ENCODE peak calls at places on chromosomes 1 and 21, in four cellular contexts. V, A, R and L are unnamed samples.

GRCh38 chr1:53899206-53899628 is 5.2 kb downstream of the DIO1 start:
- DNase-seq in V (peak), A (no peak), R (no peak), L (no peak)

GRCh38 chr1:228149341-228150020 is at the start of gene GJC2:
- DNase-seq in V (peak), A (peak), R (no peak), L (peak)

GRCh38 chr1:160416369-160416768 is 16.0 kb downstream of the VANGL2 start:
- DNase-seq in V (no peak), A (peak), R (peak), L (no peak)

GRCh38 chr1:14923400-14924011 is 230.0 kb upstream of the TMEM51 start:
- DNase-seq in V (no peak), A (no peak), R (no peak), L (no peak)

GRCh38 chr1:230084408-230085177 is 17.6 kb downstream of the GALNT2 start:
- DNase-seq in V (peak), A (no peak), R (no peak), L (no peak)

GRCh38 chr1:27166351-27166802 is 11.5 kb upstream of the SLC9A1 start:
- DNase-seq in V (no peak), A (no peak), R (no peak), L (no peak)

GRCh38 chr1:41382531-41383090 is 21.4 kb downstream of the FOXO6 start:
- DNase-seq in V (peak), A (no peak), R (no peak), L (peak)

GRCh38 chr1:229448373-229448772 is 14.5 kb upstream of the ACTA1 start:
- DNase-seq in V (no peak), A (no peak), R (no peak), L (no peak)

GRCh38 chr1:10286244-10286643 is 75.9 kb downstream of the KIF1B start:
- DNase-seq in V (no peak), A (peak), R (no peak), L (no peak)

GRCh38 chr21:41164981-41165650 is 2.8 kb upstream of the BACE2 start:
- DNase-seq in V (peak), A (no peak), R (no peak), L (no peak)

GRCh38 chr1:14924012-14924452 is 229.5 kb upstream of the TMEM51 start:
- DNase-seq in V (peak), A (peak), R (peak), L (peak)

GRCh38 chr1:26350701-26351590 is 3.0 kb downstream of the CRYBG2 start:
- DNase-seq in V (no peak), A (no peak), R (peak), L (peak)

GRCh38 chr1:156118175-156118868 is 3.8 kb downstream of the LMNA start:
- DNase-seq in V (peak), A (no peak), R (no peak), L (no peak)

GRCh38 chr1:152962876-152963415 is 7.5 kb upstream of the SPRR4 start:
- DNase-seq in V (no peak), A (no peak), R (no peak), L (no peak)

GRCh38 chr1:152961201-152961891 is 9.1 kb upstream of the SPRR4 start:
- DNase-seq in V (no peak), A (no peak), R (no peak), L (no peak)

GRCh38 chr1:152959273-152959672 is 11.2 kb upstream of the SPRR4 start:
- DNase-seq in V (no peak), A (no peak), R (no peak), L (no peak)

GRCh38 chr1:152959801-152960451 is 10.5 kb upstream of the SPRR4 start:
- DNase-seq in V (no peak), A (no peak), R (no peak), L (no peak)

GRCh38 chr1:152960452-152961044 is 9.9 kb upstream of the SPRR4 start:
- DNase-seq in V (no peak), A (no peak), R (no peak), L (no peak)
- TF ChIP-seq CTCF in V (no peak), A (no peak), R (no peak), L (no peak)

GRCh38 chr1:170964506-170964905 is 29.2 kb downstream of the MROH9 start:
- DNase-seq in V (no peak), A (no peak), R (no peak), L (no peak)

GRCh38 chr1:170970256-170970655 is 34.9 kb downstream of the MROH9 start:
- DNase-seq in V (no peak), A (no peak), R (no peak), L (no peak)

DNA sequence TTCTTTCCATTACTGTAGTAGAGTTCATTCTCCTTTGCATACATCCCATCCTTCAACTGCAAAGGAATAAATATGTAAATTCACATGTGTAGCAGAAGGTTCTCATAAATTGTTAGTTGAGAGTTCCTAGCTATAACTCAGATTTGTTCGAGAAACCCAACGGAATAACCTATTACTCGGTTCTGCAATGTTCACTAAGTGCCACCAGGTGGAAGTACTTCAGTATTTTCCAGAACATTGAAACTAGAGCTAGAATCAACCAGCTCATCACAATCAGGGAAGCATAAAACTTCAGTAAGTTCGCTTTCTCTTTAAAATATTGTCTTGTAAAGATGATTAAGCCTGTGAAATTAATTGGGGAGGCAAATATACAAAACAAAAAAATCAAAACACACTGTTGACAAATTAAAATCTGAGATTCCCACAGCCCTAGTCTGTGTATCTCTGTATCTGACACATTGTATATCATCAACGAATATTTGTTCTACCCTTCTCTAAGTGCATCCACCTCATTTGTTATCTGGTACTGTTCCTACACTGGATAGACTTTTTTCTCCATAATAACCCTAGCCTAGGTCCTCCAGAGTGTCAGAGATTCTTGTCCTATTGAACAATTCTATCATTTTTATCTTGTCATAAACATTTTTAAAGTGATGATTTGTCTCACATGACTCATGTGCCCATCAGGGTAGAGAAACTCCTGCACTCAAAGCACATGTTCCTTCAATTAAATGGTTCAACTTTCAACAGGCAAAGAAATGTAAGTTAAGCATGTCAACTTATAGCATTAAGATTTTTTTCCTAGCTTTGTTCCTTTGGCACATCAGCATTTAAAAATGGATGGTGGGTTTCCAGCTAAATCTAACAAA is 31.9 kb downstream of the MROH9 start:
- DNase-seq in V (no peak), A (peak), R (no peak), L (peak)
- TF ChIP-seq CTCF in V (peak), A (peak), R (peak), L (peak)

GRCh38 chr21:46234436-46234950 is 5.9 kb upstream of the LSS start:
- DNase-seq in V (no peak), A (no peak), R (no peak), L (no peak)
- TF ChIP-seq CTCF in V (no peak), A (no peak), R (no peak), L (no peak)

DNA sequence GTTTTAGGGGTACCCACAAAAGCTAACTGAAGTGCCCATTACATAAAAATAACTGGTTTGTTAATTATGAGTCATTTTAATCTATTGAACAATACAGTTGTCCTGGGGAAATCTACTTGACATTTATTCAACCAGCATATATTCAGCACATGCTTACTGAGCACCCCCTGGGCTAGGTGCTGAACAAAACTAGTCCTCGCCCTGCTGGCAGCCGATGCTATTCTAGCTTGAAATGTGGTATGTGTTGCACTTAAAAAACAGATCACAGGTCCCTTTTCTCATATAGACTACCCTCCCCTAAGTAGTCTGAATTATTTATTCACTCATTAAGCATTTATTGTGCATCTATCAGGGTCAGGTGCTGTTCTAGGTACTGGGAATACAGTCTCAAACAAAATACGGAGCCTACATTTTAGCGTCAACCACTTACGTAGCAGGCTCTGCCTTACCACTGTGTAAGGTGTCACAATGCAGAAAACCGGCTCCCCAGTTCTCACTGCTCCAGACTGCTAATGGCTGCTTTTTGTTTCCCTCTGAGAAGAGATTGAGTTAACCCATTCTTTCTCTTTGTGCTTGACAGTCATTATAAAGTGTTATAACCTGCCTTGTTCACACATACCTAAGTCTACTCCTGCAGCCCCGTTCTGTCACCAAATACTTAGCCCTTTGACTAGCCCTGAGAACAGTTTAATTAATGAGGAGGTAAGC is 57.1 kb downstream of the ADCY10 start:
- DNase-seq in V (no peak), A (no peak), R (no peak), L (no peak)
- TF ChIP-seq CTCF in V (no peak), A (no peak), R (no peak), L (no peak)

GRCh38 chr1:151790940-151791651 is 796 bp upstream of the TDRKH start:
- DNase-seq in V (no peak), A (peak), R (peak), L (peak)

GRCh38 chr1:151787689-151788088 is 2.6 kb downstream of the TDRKH start:
- DNase-seq in V (no peak), A (no peak), R (no peak), L (no peak)

DNA sequence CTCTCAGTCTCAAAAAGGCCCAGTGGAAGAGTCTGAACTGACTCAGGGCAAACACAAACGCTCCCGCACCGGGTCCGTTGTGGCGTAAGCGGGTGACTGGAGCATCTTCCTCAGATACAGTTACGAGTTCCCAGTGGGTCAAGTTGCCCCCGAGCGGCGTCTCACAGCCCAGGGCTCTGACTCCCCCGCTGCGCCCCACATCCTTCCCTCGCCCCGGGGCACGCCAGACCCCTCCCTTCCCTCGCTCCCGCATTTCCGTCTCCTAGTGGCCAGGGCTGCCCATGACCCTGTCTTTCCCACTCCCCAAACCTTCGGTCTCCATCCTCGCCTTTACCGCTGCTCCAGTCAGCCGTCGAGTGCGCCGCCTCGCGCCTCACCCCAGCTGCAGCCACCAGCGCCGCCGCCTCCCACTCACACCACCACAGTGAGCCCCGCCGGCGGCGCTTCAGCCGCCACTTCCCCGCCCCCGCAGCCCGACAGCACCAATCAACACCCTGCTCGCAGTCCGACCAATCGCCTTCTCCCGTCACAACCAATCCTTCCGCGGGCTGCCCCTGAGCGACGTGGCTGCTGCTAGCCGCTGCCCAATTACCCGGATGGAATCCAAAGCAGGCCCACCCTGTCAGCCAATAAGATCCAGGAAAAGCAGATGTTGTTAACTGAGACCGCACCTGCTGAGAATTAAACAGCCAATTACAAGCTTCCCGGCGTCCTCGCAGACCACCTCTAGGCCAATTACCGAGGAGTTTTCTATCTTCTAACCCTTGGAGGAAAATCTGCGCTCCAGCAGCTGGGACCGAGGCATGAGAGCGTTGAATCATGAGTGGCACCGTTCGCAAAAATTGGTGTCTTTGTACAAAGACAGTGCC is at the start of gene TDRKH:
- DNase-seq in V (peak), A (peak), R (peak), L (peak)
- TF ChIP-seq CTCF in V (no peak), A (no peak), R (no peak), L (no peak)

DNA sequence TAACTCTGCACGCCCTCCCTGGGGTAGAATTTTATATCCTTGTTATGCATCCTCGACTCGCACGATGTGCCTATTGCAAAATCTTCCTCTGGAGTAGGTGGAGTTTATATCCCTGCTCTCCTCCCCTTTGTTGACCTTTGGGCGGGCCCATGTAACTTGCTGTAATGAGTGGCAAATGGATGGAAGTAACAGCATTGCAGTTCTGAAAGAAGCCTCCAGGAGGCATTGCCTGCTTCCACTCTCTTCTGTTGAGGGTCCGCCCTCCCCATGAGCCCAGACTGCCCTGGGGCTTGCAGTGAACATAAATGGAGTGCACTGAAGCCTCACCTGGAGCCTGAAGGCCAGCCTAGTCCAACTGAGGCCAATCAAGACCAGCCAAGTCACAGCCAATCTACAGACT is 62.2 kb upstream of the GRIK3 start:
- DNase-seq in V (no peak), A (no peak), R (peak), L (no peak)
- TF ChIP-seq CTCF in V (no peak), A (no peak), R (peak), L (peak)

DNA sequence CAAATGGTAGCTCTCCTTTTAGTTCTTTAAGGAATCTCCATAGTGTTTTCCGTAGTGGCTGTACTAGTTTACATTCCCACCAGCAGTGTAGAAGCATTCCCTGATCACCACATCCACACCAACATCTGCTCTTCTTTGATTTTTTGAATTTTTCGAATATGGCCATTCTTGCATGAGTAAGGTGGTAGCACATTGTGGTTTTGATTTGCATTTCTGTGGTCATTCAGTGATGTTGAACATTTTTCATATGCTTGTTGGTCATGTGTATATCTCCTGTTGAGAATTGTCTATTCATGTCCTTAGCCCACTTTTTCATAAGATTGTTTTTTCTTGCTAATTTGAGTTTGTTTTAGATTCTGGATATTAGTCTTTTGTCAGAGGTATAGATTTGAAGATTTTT is 84.6 kb upstream of the B3GALT2 start:
- DNase-seq in V (no peak), A (no peak), R (no peak), L (no peak)
- TF ChIP-seq CTCF in V (no peak), A (no peak), R (no peak), L (no peak)

GRCh38 chr1:75258351-75258750 is 124.2 kb downstream of the LHX8 start:
- DNase-seq in V (no peak), A (no peak), R (no peak), L (no peak)

GRCh38 chr1:75265792-75266191 is 131.6 kb downstream of the LHX8 start:
- DNase-seq in V (no peak), A (peak), R (peak), L (no peak)

GRCh38 chr1:75264112-75264511 is 129.9 kb downstream of the LHX8 start:
- DNase-seq in V (peak), A (no peak), R (no peak), L (no peak)
- TF ChIP-seq CTCF in V (no peak), A (no peak), R (no peak), L (no peak)

DNA sequence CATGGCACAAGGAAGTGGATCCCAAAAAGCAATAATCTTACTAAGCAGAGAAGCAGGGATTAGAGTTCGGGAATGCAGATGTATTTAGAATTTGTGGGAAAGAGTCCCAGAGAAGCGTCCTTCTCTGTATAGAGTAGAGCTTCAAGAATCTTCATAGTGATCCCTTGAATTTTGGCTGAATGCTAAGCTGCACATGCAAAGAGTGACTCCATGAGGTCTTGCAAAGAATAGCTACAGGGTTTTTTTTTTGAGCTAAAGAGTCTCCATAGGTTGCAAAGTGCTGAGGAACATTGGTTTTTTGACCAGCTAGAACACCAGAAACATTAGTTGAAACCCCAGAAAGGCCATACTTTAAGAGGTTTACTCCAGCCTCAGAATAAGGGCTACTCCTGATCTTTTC is 206.7 kb downstream of the CTH start:
- DNase-seq in V (no peak), A (no peak), R (no peak), L (no peak)
- TF ChIP-seq CTCF in V (no peak), A (no peak), R (no peak), L (no peak)